ENCODE peak calls at places on chromosomes 11 and 22, in six cellular contexts. Y is WTC11, D is K562, K is HepG2, L is H1, C is GM12878. Q is an unnamed sample.

GRCh38 chr11:75371930-75372876 is 20.7 kb upstream of the ARRB1 start:
- DNase-seq in K (peak; percentile 65), D (no peak), Y (no peak), L (no peak), C (no peak), Q (no peak)

GRCh38 chr22:35509960-35510359 is 30.7 kb upstream of the RASD2 start:
- DNase-seq in K (no peak), D (no peak), C (no peak), L (no peak), Y (no peak), Q (no peak)

GRCh38 chr11:88327061-88327460 is 10.5 kb downstream of the CTSC start:
- DNase-seq in L (no peak), K (no peak), D (no peak), Y (no peak), C (no peak), Q (no peak)

GRCh38 chr11:10918275-10918674 is 60.4 kb upstream of the ZBED5 start:
- DNase-seq in L (no peak), K (no peak), D (no peak), C (no peak), Y (no peak), Q (no peak)

GRCh38 chr22:29700949-29701927 is 18.6 kb upstream of the CABP7 start:
- DNase-seq in K (peak; percentile 37), L (no peak), D (peak; percentile 60), Y (peak; percentile 52), C (no peak), Q (peak; percentile 77)

GRCh38 chr11:15093432-15093831 is 20.0 kb downstream of the CALCB start:
- DNase-seq in C (no peak), Y (no peak), L (no peak), D (no peak), K (no peak), Q (no peak)

GRCh38 chr22:46069518-46070214 is 80.7 kb upstream of the PPARA start:
- DNase-seq in Y (no peak), K (no peak), L (no peak), D (no peak), C (no peak), Q (no peak)

GRCh38 chr22:48528221-48528915 is 1299.3 kb downstream of the BRD1 start:
- DNase-seq in K (no peak), C (no peak), D (no peak), L (no peak), Y (no peak), Q (no peak)

GRCh38 chr22:38313384-38313955 is 3.8 kb downstream of the CSNK1E start:
- DNase-seq in Y (no peak), L (no peak), K (no peak), C (peak; percentile 35), D (no peak), Q (no peak)

GRCh38 chr22:35911877-35912276 is 116.7 kb downstream of the RBFOX2 start:
- DNase-seq in K (no peak), C (no peak), L (no peak), D (no peak), Y (no peak), Q (no peak)

GRCh38 chr11:60485987-60486386 is 6.6 kb upstream of the MS4A12 start:
- DNase-seq in D (peak; percentile 60), Y (peak; percentile 57), C (peak; percentile 86), L (peak; percentile 54), K (peak; percentile 54), Q (peak; percentile 73)

GRCh38 chr22:29704528-29705285 is 15.1 kb upstream of the CABP7 start:
- DNase-seq in L (no peak), D (no peak), Y (no peak), K (peak; percentile 83), C (no peak), Q (no peak)

GRCh38 chr11:58914821-58915543 is 24.3 kb upstream of the GLYATL1 start:
- DNase-seq in L (no peak), Y (no peak), K (no peak), D (no peak), C (no peak), Q (no peak)

GRCh38 chr11:128365044-128365443 is 222.3 kb downstream of the ETS1 start:
- DNase-seq in Y (no peak), D (no peak), K (peak; percentile 12), L (no peak), C (no peak), Q (peak; percentile 50)

GRCh38 chr11:92830382-92831148 is 138.9 kb upstream of the MTNR1B start:
- DNase-seq in Y (no peak), D (no peak), C (no peak), K (no peak), L (no peak), Q (no peak)

GRCh38 chr11:26936109-26936508 is 57.8 kb upstream of the FIBIN start:
- DNase-seq in K (no peak), Y (no peak), D (no peak), C (no peak), L (no peak), Q (no peak)

GRCh38 chr11:82858556-82859091 is 41.6 kb downstream of the PRCP start:
- DNase-seq in L (no peak), Y (no peak), C (no peak), D (no peak), K (no peak), Q (no peak)

GRCh38 chr22:47201186-47201995 is 438.9 kb downstream of the TBC1D22A start:
- DNase-seq in Y (no peak), C (no peak), L (peak; percentile 8), D (no peak), K (no peak), Q (no peak)

GRCh38 chr11:67277231-67277961 is 11.1 kb downstream of the GRK2 start:
- DNase-seq in D (peak; percentile 88), Y (peak; percentile 83), C (peak; percentile 66), K (no peak), L (peak; percentile 82), Q (peak; percentile 82)

DNA sequence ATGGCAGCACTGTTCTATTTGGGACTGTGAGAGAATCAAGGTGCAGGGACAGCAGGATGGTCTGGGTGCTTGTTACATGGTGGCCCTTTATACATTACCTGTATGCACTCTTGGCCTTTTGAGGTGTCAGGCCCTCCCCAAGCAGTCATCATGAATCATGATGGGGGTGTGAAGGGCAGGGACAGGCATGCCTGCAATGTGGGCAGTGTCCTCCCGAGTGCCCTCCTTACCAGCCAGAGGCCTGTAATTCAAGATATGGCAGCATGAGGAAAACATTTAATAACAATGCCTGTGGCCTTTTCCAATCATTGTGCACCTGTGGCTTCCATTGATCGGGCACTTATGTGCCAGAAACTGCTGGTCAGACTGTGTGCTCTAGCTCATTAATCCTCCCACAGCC is 25.5 kb upstream of the CYP2D6 start:
- DNase-seq in Y (no peak), D (no peak), L (no peak), K (no peak), C (no peak), Q (no peak)
- TF ChIP-seq CREB1 in Y (no peak), D (no peak), L (no peak), K (no peak), C (no peak), Q (no peak)

GRCh38 chr11:18536195-18536594 is 9.5 kb upstream of the TSG101 start:
- DNase-seq in C (no peak), L (no peak), Y (no peak), K (no peak), D (no peak), Q (no peak)

GRCh38 chr11:18540207-18541009 is 13.7 kb upstream of the TSG101 start:
- DNase-seq in C (no peak), Y (no peak), K (peak; percentile 42), L (no peak), D (no peak), Q (peak; percentile 48)
- TF ChIP-seq CREB1 in C (no peak), Y (no peak), K (no peak), L (no peak), D (no peak), Q (no peak)

GRCh38 chr22:43327039-43327438 is 16.1 kb downstream of the SCUBE1 start:
- DNase-seq in L (no peak), K (no peak), C (no peak), D (no peak), Y (no peak), Q (no peak)

GRCh38 chr22:43325176-43325575 is 18.0 kb downstream of the SCUBE1 start:
- DNase-seq in Y (no peak), K (no peak), C (no peak), D (no peak), L (no peak), Q (no peak)

GRCh38 chr22:43330178-43331063 is 12.8 kb downstream of the SCUBE1 start:
- DNase-seq in D (no peak), L (no peak), Y (no peak), K (no peak), C (no peak), Q (no peak)

GRCh38 chr22:43329061-43329460 is 14.1 kb downstream of the SCUBE1 start:
- DNase-seq in D (no peak), C (no peak), L (no peak), Y (no peak), K (no peak), Q (no peak)

GRCh38 chr22:43326342-43326825 is 16.8 kb downstream of the SCUBE1 start:
- DNase-seq in D (no peak), Y (no peak), K (no peak), C (no peak), L (no peak), Q (no peak)
- TF ChIP-seq CREB1 in D (no peak), Y (no peak), K (no peak), C (no peak), L (no peak), Q (no peak)

DNA sequence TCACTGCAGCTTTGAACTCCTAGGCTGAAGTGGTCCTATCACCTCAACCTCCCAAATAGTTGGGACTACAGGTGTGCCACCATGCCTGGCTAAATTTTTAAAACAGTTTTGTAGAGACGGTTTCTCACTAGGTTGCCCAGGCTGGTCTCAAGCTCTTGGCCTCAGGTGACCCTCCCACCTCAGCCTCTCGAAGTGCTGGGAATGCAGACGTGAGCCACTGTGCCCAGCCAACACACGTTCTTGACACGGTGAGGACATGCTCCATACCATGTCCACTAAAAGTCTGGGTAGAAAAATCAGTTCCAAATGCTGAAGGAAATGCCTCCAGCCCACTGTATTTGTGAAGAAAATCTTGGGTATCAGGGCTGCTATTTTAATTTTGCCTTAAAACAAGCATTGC is 46.9 kb downstream of the PDHX start:
- DNase-seq in L (no peak), C (no peak), K (no peak), D (no peak), Y (no peak), Q (no peak)
- TF ChIP-seq CREB1 in L (no peak), C (no peak), K (no peak), D (no peak), Y (no peak), Q (no peak)